ENCODE peak calls at places on chromosomes 3 and 15, in ten cellular contexts. S, K, W, H, A, N, L, Q, F and P are unnamed samples.

GRCh38 chr3:160376681-160377080 is 22.3 kb downstream of the IFT80 start:
- DNase-seq in W (peak), K (no peak), A (no peak), Q (no peak), L (no peak), H (no peak), F (peak), N (no peak), S (no peak), P (peak)

GRCh38 chr15:70632079-70632850 is 131.1 kb downstream of the UACA start:
- DNase-seq in S (peak), W (no peak), Q (no peak), A (no peak), K (no peak), F (peak), H (peak), N (no peak), L (no peak), P (peak)

GRCh38 chr15:76584868-76585572 is 248.4 kb downstream of the ISL2 start:
- DNase-seq in A (no peak), W (no peak), N (no peak), L (no peak), F (no peak), Q (no peak), K (no peak), S (no peak), H (no peak), P (no peak)

GRCh38 chr3:55558316-55558715 is 71.2 kb upstream of the WNT5A start:
- DNase-seq in A (no peak), F (no peak), K (no peak), W (peak), N (no peak), L (no peak), Q (no peak), H (no peak), S (no peak), P (no peak)

GRCh38 chr3:32110233-32110760 is 3.9 kb downstream of the GPD1L start:
- DNase-seq in W (no peak), S (peak), Q (no peak), N (no peak), K (no peak), H (no peak), F (peak), A (no peak), L (no peak), P (no peak)

GRCh38 chr3:185825639-185826481 is 1.0 kb upstream of the IGF2BP2 start:
- DNase-seq in S (peak), F (peak), K (peak), Q (no peak), W (no peak), L (peak), A (peak), H (peak), N (peak), P (peak)

GRCh38 chr3:39980781-39981180 is 171.4 kb downstream of the MYRIP start:
- DNase-seq in A (no peak), K (no peak), S (no peak), Q (no peak), F (no peak), N (no peak), W (no peak), L (no peak), H (no peak), P (no peak)

GRCh38 chr15:60005352-60006202 is 1.5 kb downstream of the FOXB1 start:
- DNase-seq in K (no peak), N (no peak), W (no peak), H (no peak), S (no peak), L (no peak), A (peak), Q (no peak), F (no peak), P (no peak)

GRCh38 chr3:108022316-108023150 is 68.3 kb downstream of the CD47 start:
- DNase-seq in L (no peak), W (no peak), H (peak), K (no peak), Q (no peak), N (no peak), A (no peak), S (no peak), F (no peak), P (no peak)

GRCh38 chr3:87350367-87351199 is 74.2 kb upstream of the POU1F1 start:
- DNase-seq in H (peak), Q (peak), S (peak), F (peak), W (peak), A (no peak), N (no peak), K (peak), L (no peak), P (peak)

GRCh38 chr3:1275495-1275894 is 182.7 kb downstream of the CNTN6 start:
- DNase-seq in W (no peak), Q (no peak), L (no peak), K (peak), N (no peak), A (peak), F (peak), S (peak), H (no peak), P (no peak)

GRCh38 chr3:71584216-71585061 is 911 bp upstream of the FOXP1 start:
- DNase-seq in A (peak), W (no peak), H (peak), F (peak), L (peak), S (peak), K (peak), Q (no peak), N (peak), P (peak)

GRCh38 chr15:74815961-74816360 is 3.3 kb downstream of the LMAN1L start:
- DNase-seq in A (no peak), W (no peak), N (no peak), Q (no peak), H (no peak), K (no peak), L (no peak), F (no peak), S (no peak), P (no peak)

GRCh38 chr3:124784686-124785382 is 54.6 kb downstream of the UMPS start:
- DNase-seq in L (no peak), N (no peak), A (no peak), F (no peak), Q (no peak), K (no peak), W (no peak), S (no peak), H (no peak), P (peak)

GRCh38 chr15:98657721-98658120 is 9.4 kb downstream of the IGF1R start:
- DNase-seq in A (no peak), N (no peak), F (peak), S (peak), W (no peak), H (no peak), Q (no peak), L (no peak), K (no peak), P (peak)

GRCh38 chr3:58350627-58351013 is 17.9 kb downstream of the PXK start:
- DNase-seq in S (no peak), L (no peak), W (no peak), H (peak), Q (no peak), N (no peak), K (no peak), A (no peak), F (peak), P (no peak)

GRCh38 chr3:134360046-134360445 is 14.2 kb downstream of the AMOTL2 start:
- DNase-seq in Q (no peak), L (no peak), N (no peak), K (no peak), S (no peak), W (no peak), A (no peak), F (no peak), H (no peak), P (no peak)

GRCh38 chr3:9067352-9067975 is 104.2 kb upstream of the RAD18 start:
- DNase-seq in A (peak), H (peak), F (peak), Q (peak), S (peak), N (no peak), L (no peak), W (peak), K (peak), P (peak)

GRCh38 chr3:51389423-51390183 is 1.5 kb upstream of the RBM15B start:
- DNase-seq in N (peak), K (peak), Q (no peak), L (no peak), A (peak), F (peak), W (no peak), H (peak), S (peak), P (no peak)

GRCh38 chr3:58260261-58260731 is 22.7 kb downstream of the ABHD6 start:
- DNase-seq in H (peak), K (no peak), S (peak), W (peak), N (no peak), L (no peak), Q (no peak), A (no peak), F (peak), P (peak)

GRCh38 chr3:42116466-42116865 is 25.3 kb downstream of the TRAK1 start:
- DNase-seq in W (no peak), S (no peak), A (no peak), F (peak), K (no peak), L (no peak), N (no peak), H (no peak), Q (no peak), P (no peak)

GRCh38 chr15:67091073-67091965 is 25.9 kb downstream of the SMAD3 start:
- DNase-seq in L (no peak), K (peak), S (peak), A (no peak), W (no peak), N (peak), H (peak), F (peak), Q (peak), P (peak)

GRCh38 chr3:112738366-112738765 is 97.4 kb upstream of the CCDC80 start:
- DNase-seq in W (no peak), Q (no peak), A (no peak), F (peak), K (no peak), S (peak), L (no peak), N (no peak), H (peak), P (no peak)

GRCh38 chr3:46544771-46545503 is 21.2 kb downstream of the LRRC2 start:
- DNase-seq in A (peak), H (no peak), Q (no peak), F (no peak), L (no peak), K (no peak), W (no peak), S (peak), N (no peak), P (peak)

GRCh38 chr15:100785181-100786138 is 94.2 kb upstream of the ALDH1A3 start:
- DNase-seq in L (peak), Q (no peak), N (peak), F (peak), H (no peak), W (no peak), K (no peak), S (no peak), A (no peak), P (no peak)

GRCh38 chr15:73082719-73083275 is 30.5 kb downstream of the NEO1 start:
- DNase-seq in K (no peak), Q (no peak), L (no peak), S (no peak), W (no peak), A (no peak), H (no peak), N (no peak), F (no peak), P (no peak)

GRCh38 chr3:9080165-9080564 is 116.9 kb upstream of the RAD18 start:
- DNase-seq in S (peak), K (no peak), Q (no peak), W (no peak), L (no peak), N (no peak), F (peak), A (no peak), H (no peak), P (peak)

DNA sequence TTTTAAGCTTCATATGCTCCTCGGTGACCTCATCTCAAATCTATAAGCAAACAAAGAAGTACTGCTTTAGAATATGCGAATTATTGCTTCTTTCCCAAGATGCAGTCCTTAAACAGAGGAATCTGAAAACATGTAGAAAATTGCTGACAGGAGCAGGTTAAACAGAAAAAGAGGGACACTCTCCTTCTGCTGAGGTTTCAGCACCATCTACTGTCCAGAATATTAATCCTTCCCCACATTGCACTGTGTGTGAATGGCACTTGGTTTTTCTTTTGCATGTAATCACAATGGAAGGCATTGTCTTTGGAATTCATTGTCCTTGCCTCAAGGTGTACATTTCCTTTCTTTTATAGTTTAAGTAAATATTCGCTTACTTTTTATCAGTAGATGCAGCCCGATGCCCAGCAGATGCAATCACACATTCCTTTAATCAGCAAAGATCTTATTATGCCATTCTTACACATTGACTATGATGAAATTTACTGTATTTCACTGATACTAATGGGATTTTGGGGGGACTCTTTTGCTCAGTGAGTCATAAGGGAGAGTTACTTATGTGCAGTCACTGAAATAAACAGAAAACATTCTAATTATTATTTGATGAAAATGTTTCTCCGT is 94.6 kb downstream of the IL5RA start:
- DNase-seq in L (no peak), Q (no peak), A (no peak), S (peak), N (no peak), F (peak), K (no peak), H (peak), W (no peak), P (peak)
- TF ChIP-seq CTCF in L (no peak), Q (no peak), A (peak), S (peak), N (no peak), F (peak), K (peak), H (no peak), W (no peak), P (peak)

GRCh38 chr3:114899186-114899931 is 247.7 kb downstream of the ZBTB20 start:
- DNase-seq in A (no peak), W (no peak), H (no peak), N (no peak), F (no peak), Q (no peak), S (no peak), K (peak), L (no peak), P (peak)

GRCh38 chr3:114900908-114901307 is 246.2 kb downstream of the ZBTB20 start:
- DNase-seq in L (no peak), A (no peak), Q (no peak), F (peak), N (no peak), H (peak), K (no peak), W (no peak), S (no peak), P (no peak)

GRCh38 chr3:114892880-114893279 is 254.2 kb downstream of the ZBTB20 start:
- DNase-seq in S (no peak), Q (no peak), N (no peak), A (no peak), K (no peak), W (no peak), L (no peak), H (no peak), F (no peak), P (no peak)

GRCh38 chr3:114893361-114893760 is 253.7 kb downstream of the ZBTB20 start:
- DNase-seq in S (no peak), H (no peak), K (no peak), L (no peak), W (no peak), A (no peak), Q (no peak), N (no peak), F (no peak), P (no peak)

DNA sequence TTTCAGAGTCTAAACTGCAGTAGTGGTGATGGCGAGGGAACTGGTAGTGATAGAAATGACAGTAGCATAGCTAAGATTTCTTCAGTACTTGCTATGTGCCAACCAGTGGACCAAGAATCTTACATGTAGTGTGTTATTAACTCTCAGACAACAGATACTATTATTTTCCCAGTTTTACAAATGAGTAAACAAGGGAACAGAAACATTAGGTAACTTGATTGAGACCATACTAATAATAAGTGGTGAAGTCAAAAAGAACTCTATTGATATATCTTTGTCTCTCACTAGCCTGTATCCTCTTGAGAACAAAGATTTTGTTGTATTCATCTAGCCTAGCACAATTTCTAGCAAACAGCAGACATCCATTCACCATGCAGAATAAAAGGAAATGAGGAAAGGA is 250.1 kb downstream of the ZBTB20 start:
- DNase-seq in L (no peak), Q (no peak), W (no peak), K (no peak), H (no peak), S (no peak), F (no peak), N (no peak), A (no peak), P (no peak)
- TF ChIP-seq CTCF in L (no peak), Q (no peak), W (no peak), K (no peak), H (no peak), S (no peak), F (no peak), N (no peak), A (no peak), P (no peak)

DNA sequence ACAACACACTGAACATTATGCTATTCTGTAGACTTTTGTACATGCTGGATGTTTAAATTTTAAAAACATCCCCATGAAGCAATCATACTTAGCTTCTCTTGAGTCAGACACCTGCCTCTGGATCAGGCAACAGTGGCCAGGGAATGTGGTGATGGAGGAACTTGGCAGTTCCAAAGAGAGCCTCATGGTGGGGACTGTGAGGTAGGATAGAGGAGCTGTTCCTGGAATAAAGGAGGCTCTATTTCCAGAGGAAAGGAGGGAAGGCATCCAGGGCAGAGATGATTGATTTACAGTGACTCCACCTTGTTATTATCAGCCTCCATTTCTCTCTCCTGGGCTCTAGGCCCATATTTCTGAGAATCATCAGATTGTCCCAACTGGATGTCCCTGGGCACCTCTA is 35.0 kb upstream of the ABHD17C start:
- DNase-seq in Q (no peak), H (peak), A (peak), W (no peak), L (no peak), K (peak), N (peak), S (peak), F (peak), P (no peak)
- TF ChIP-seq CTCF in Q (peak), H (peak), A (peak), W (peak), L (no peak), K (no peak), N (no peak), S (peak), F (peak), P (peak)

DNA sequence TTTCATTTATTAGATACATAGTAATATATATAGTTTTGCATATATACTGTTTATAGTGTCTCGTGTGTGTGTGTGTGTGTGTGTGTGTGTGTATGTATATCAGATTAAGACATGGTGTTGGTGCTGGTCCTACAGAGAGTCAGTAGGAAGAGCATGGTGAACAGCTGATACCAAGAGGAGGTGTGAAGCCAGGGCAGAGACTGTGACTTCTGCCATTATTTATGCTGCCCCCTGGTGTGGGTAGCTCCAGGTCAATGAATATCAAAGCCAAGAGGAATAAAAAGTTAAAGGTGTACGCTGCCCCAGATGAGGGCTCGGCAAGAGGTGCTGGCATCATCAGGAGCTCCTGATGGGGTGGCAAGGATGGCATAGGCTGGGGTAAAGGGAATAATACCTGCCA is 299.5 kb upstream of the RASGRP1 start:
- DNase-seq in F (no peak), A (no peak), Q (no peak), N (no peak), H (no peak), L (no peak), S (no peak), K (no peak), W (no peak), P (no peak)
- TF ChIP-seq CTCF in F (peak), A (no peak), Q (peak), N (no peak), H (peak), L (no peak), S (no peak), K (no peak), W (no peak), P (no peak)

DNA sequence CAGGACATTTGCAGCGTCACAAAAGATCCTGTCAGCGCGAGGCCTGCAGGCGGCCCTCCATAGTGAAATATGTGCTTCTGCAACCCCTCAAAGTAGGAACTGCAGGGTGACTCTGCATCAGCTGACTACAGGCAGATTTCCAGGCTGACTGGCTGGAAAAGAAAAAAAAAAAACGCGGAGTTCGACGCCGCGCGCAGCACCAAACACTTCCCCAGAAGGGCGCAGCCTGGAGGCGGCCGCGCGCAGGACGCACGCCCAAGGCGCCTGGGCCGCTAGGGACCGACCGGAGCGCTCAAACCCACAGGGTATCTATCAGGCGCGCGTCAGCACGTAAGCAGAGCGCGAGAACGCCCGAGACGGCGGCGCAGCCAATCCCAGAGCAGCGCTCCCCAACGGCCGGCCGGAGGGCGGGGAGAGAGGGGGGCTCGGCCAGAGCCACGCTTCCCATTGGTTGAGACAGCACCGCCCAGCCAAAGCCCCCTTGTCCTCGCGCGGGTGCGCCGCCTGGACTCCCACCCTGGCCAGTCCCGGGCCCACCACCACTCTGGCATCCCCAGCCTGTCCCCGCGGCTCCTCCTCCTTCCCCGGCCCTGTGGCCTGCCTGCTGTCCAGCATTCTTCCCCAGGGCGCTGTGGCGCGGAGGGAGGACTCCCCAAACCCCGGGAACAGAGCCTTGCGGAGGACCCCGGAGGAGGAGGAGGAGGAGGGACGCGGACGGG is 1.0 kb downstream of the BDH1 start:
- DNase-seq in W (peak), H (peak), S (peak), N (peak), F (peak), K (peak), Q (peak), A (peak), L (peak), P (peak)
- TF ChIP-seq CTCF in W (peak), H (peak), S (peak), N (peak), F (no peak), K (peak), Q (peak), A (peak), L (peak), P (peak)